ENCODE peak calls at places on chromosomes 4 and X, in eight cellular contexts. J is NCI-H2171; E is HFFc6; C is stimulated activated CD8-positive, alpha-beta memory T cell treated with anti-CD3 and anti-CD28 coated beads, Interleukin-7, amount 100 ng/mL, for 1 hour; D is NCI-H1105; T is left cardiac atrium; Z is Peyer's patch; Y is Right ventricle myocardium superior. B is an unnamed sample.

GRCh38 chrX:13085533-13085932 is 41.1 kb upstream of the FAM9C start:
- DNase-seq in T (no peak), Z (peak; percentile 81), Y (no peak), D (no peak), C (no peak), E (no peak), J (no peak), B (no peak)

GRCh38 chrX:39212456-39212855 is 411.2 kb downstream of the MID1IP1 start:
- DNase-seq in E (no peak), C (no peak), T (no peak), Y (no peak), D (no peak), Z (no peak), J (peak; percentile 26), B (no peak)

GRCh38 chrX:152907084-152907651 is 9.3 kb downstream of the ZNF185 start:
- DNase-seq in E (no peak), T (no peak), Y (no peak), J (no peak), D (no peak), Z (no peak), C (no peak), B (no peak)

GRCh38 chr4:89664521-89664920 is 172.4 kb downstream of the SNCA start:
- DNase-seq in E (no peak), T (no peak), Z (no peak), D (no peak), C (no peak), Y (no peak), J (no peak), B (no peak)

GRCh38 chrX:49291615-49292337 is 11.7 kb upstream of the GAGE10 start:
- DNase-seq in T (peak; percentile 60), C (peak; percentile 49), Y (peak; percentile 61), E (peak; percentile 10), J (no peak), Z (peak; percentile 78), D (no peak), B (peak; percentile 13)

GRCh38 chr4:1373892-1374705 is 27.1 kb downstream of the UVSSA start:
- DNase-seq in J (no peak), E (no peak), D (no peak), T (peak; percentile 13), Z (no peak), C (no peak), Y (peak; percentile 27), B (no peak)

GRCh38 chrX:129233791-129234190 is 289.5 kb downstream of the SMARCA1 start:
- DNase-seq in J (no peak), C (no peak), T (no peak), Y (no peak), E (no peak), D (no peak), Z (no peak), B (no peak)

GRCh38 chrX:104324461-104324860 is 69.7 kb upstream of the ESX1 start:
- DNase-seq in Y (no peak), C (no peak), D (no peak), E (no peak), T (no peak), Z (no peak), J (no peak), B (no peak)

GRCh38 chr4:189436207-189436606 is 504.5 kb upstream of the FRG1 start:
- DNase-seq in T (no peak), C (no peak), J (no peak), Y (no peak), Z (no peak), E (no peak), D (no peak), B (no peak)

GRCh38 chr4:42302348-42302747 is 94.9 kb upstream of the SHISA3 start:
- DNase-seq in D (peak; percentile 0), J (no peak), Y (no peak), E (no peak), Z (no peak), C (no peak), T (no peak), B (peak; percentile 63)

GRCh38 chr4:72084587-72085011 is 52.8 kb downstream of the NPFFR2 start:
- DNase-seq in T (no peak), Z (no peak), E (no peak), D (no peak), Y (no peak), J (no peak), C (no peak), B (no peak)

GRCh38 chr4:187608001-187608421 is 387.6 kb upstream of the ZFP42 start:
- DNase-seq in Z (no peak), C (no peak), D (no peak), T (no peak), E (peak; percentile 63), J (no peak), Y (no peak), B (no peak)

GRCh38 chr4:159239534-159239933 is 136.7 kb downstream of the RAPGEF2 start:
- DNase-seq in Y (no peak), D (no peak), T (no peak), C (no peak), J (no peak), E (no peak), Z (no peak), B (no peak)

GRCh38 chr4:5018096-5018495 is 1.2 kb downstream of the CYTL1 start:
- DNase-seq in D (no peak), T (no peak), E (peak; percentile 10), J (no peak), Y (no peak), Z (no peak), C (no peak), B (no peak)

GRCh38 chr4:141957416-141957815 is 321.0 kb downstream of the IL15 start:
- DNase-seq in Y (no peak), Z (no peak), E (no peak), T (no peak), J (no peak), D (no peak), C (no peak), B (no peak)

GRCh38 chr4:98181815-98182214 is 38.5 kb upstream of the STPG2 start:
- DNase-seq in D (no peak), C (no peak), Z (no peak), Y (no peak), T (no peak), J (no peak), E (no peak), B (no peak)

GRCh38 chr4:147725673-147726072 is 6.2 kb upstream of the ARHGAP10 start:
- DNase-seq in Y (no peak), Z (no peak), J (no peak), T (no peak), C (no peak), D (no peak), E (peak; percentile 62), B (no peak)

GRCh38 chrX:5646818-5647217 is 581.8 kb downstream of the NLGN4X start:
- DNase-seq in Z (peak; percentile 47), E (no peak), D (no peak), T (no peak), Y (no peak), J (no peak), C (no peak), B (no peak)

GRCh38 chr4:89586864-89587263 is 250.1 kb downstream of the SNCA start:
- DNase-seq in C (no peak), Y (no peak), T (no peak), J (no peak), E (peak; percentile 8), D (no peak), Z (no peak), B (peak; percentile 19)

GRCh38 chrX:107715331-107716044 is 60.1 kb downstream of the TSC22D3 start:
- DNase-seq in C (no peak), J (no peak), E (peak; percentile 12), Z (peak; percentile 53), T (no peak), Y (no peak), D (no peak), B (no peak)

GRCh38 chr4:24858550-24858949 is 54.3 kb downstream of the CCDC149 start:
- DNase-seq in D (no peak), C (no peak), T (no peak), Y (no peak), Z (no peak), E (no peak), J (no peak), B (no peak)

GRCh38 chrX:25198891-25199290 is 183.1 kb upstream of the ARX start:
- DNase-seq in D (no peak), Z (no peak), T (no peak), E (no peak), C (no peak), Y (no peak), J (no peak), B (no peak)

GRCh38 chr4:119536572-119537528 is 91.8 kb downstream of the PDE5A start:
- DNase-seq in J (no peak), E (peak; percentile 43), C (no peak), T (no peak), Z (no peak), D (no peak), Y (no peak), B (no peak)

GRCh38 chrX:114798902-114799301 is 215.0 kb downstream of the HTR2C start:
- DNase-seq in J (no peak), D (no peak), T (no peak), C (no peak), E (no peak), Y (no peak), Z (no peak), B (no peak)

GRCh38 chr4:64784125-64784524 is 374.9 kb upstream of the TECRL start:
- DNase-seq in Y (no peak), E (no peak), T (no peak), Z (no peak), D (no peak), C (no peak), J (no peak), B (peak; percentile 11)

GRCh38 chr4:826508-827208 is 729 bp upstream of the CPLX1 start:
- DNase-seq in T (no peak), J (no peak), E (no peak), C (no peak), Z (peak; percentile 18), D (no peak), Y (no peak), B (no peak)

GRCh38 chrX:115147220-115147619 is 42.0 kb upstream of the RBMXL3 start:
- DNase-seq in T (no peak), C (no peak), Y (no peak), J (no peak), E (no peak), D (peak; percentile 3), Z (no peak), B (peak; percentile 41)

GRCh38 chr4:40321671-40322131 is 13.4 kb upstream of the CHRNA9 start:
- DNase-seq in J (no peak), T (no peak), C (no peak), D (no peak), Z (no peak), E (peak; percentile 90), Y (no peak), B (peak; percentile 64)

GRCh38 chr4:150493846-150494245 is 88.1 kb upstream of the MAB21L2 start:
- DNase-seq in Z (no peak), E (no peak), D (no peak), T (no peak), Y (no peak), C (no peak), J (no peak), B (no peak)

GRCh38 chr4:165398570-165398969 is 19.8 kb downstream of the CPE start:
- DNase-seq in Y (no peak), Z (no peak), E (no peak), J (peak; percentile 88), C (no peak), T (no peak), D (peak; percentile 90), B (peak; percentile 99)

GRCh38 chr4:127012549-127012948 is 620.2 kb upstream of the INTU start:
- DNase-seq in D (no peak), T (no peak), Y (no peak), J (no peak), E (no peak), Z (no peak), C (no peak), B (peak; percentile 24)

GRCh38 chrX:71225661-71226060 is 2.6 kb downstream of the GJB1 start:
- DNase-seq in Z (no peak), C (no peak), J (no peak), E (no peak), T (no peak), D (no peak), Y (no peak), B (no peak)

GRCh38 chrX:153643431-153644351 is 3.3 kb upstream of the DUSP9 start:
- DNase-seq in J (no peak), D (peak; percentile 29), E (no peak), C (no peak), T (no peak), Z (peak; percentile 40), Y (no peak), B (no peak)

GRCh38 chr4:142762280-142762679 is 83.8 kb downstream of the INPP4B start:
- DNase-seq in T (no peak), Y (no peak), D (no peak), J (no peak), C (no peak), E (no peak), Z (no peak), B (no peak)